ENCODE peak calls at places on chromosome 2, in seven cellular contexts. K, A, O, M, W, C and F are unnamed samples.

GRCh38 chr2:10400568-10400977 is 47.6 kb downstream of the ODC1 start:
- DNase-seq in K (no peak), A (no peak), O (no peak), M (peak), W (no peak), C (no peak), F (no peak)

GRCh38 chr2:113075600-113075999 is 7.8 kb downstream of the IL1F10 start:
- DNase-seq in K (no peak), A (no peak), O (no peak), M (no peak), W (no peak), C (no peak), F (no peak)

GRCh38 chr2:90069290-90069894 is 1377.9 kb downstream of the RPIA start:
- DNase-seq in K (peak), A (no peak), O (no peak), M (peak), W (no peak), C (peak), F (peak)

GRCh38 chr2:3211256-3211970 is 166.2 kb downstream of the EIPR1 start:
- DNase-seq in K (no peak), A (no peak), O (no peak), M (no peak), W (no peak), C (no peak), F (no peak)

GRCh38 chr2:225073198-225073597 is 30.9 kb upstream of the DOCK10 start:
- DNase-seq in K (no peak), A (no peak), O (no peak), M (no peak), W (no peak), C (no peak), F (no peak)

GRCh38 chr2:17752892-17753802 is 463 bp downstream of the SMC6 start:
- DNase-seq in K (peak), A (peak), O (no peak), M (peak), W (peak), C (no peak), F (peak)

GRCh38 chr2:18247282-18248110 is 313.0 kb downstream of the RDH14 start:
- DNase-seq in K (no peak), A (no peak), O (no peak), M (no peak), W (no peak), C (no peak), F (no peak)

GRCh38 chr2:23476786-23477185 is 91.8 kb downstream of the KLHL29 start:
- DNase-seq in K (no peak), A (no peak), O (no peak), M (no peak), W (no peak), C (no peak), F (no peak)

GRCh38 chr2:225070811-225071210 is 28.5 kb upstream of the DOCK10 start:
- DNase-seq in K (no peak), A (no peak), O (no peak), M (no peak), W (no peak), C (no peak), F (no peak)

GRCh38 chr2:207474871-207475485 is 54.8 kb upstream of the CREB1 start:
- DNase-seq in K (peak), A (no peak), O (no peak), M (no peak), W (no peak), C (peak), F (peak)

GRCh38 chr2:39805936-39806608 is 27.0 kb upstream of the THUMPD2 start:
- DNase-seq in K (peak), A (no peak), O (no peak), M (no peak), W (no peak), C (no peak), F (no peak)

GRCh38 chr2:115165529-115166109 is 723.2 kb downstream of the DPP10 start:
- DNase-seq in K (peak), A (peak), O (no peak), M (no peak), W (no peak), C (peak), F (peak)

GRCh38 chr2:203030991-203031390 is 16.3 kb downstream of the NBEAL1 start:
- DNase-seq in K (no peak), A (no peak), O (no peak), M (no peak), W (no peak), C (no peak), F (no peak)

GRCh38 chr2:208142255-208142924 is 3.6 kb downstream of the CRYGB start:
- DNase-seq in K (peak), A (no peak), O (no peak), M (no peak), W (no peak), C (no peak), F (no peak)

GRCh38 chr2:20648831-20649230 is 2.1 kb downstream of the HS1BP3 start:
- DNase-seq in K (no peak), A (no peak), O (no peak), M (no peak), W (no peak), C (no peak), F (no peak)

GRCh38 chr2:130755234-130756040 is at the start of gene AMER3:
- DNase-seq in K (no peak), A (peak), O (no peak), M (no peak), W (no peak), C (peak), F (no peak)

GRCh38 chr2:15708865-15709820 is 117.5 kb downstream of the DDX1 start:
- DNase-seq in K (no peak), A (no peak), O (no peak), M (no peak), W (no peak), C (no peak), F (no peak)

GRCh38 chr2:172512810-172513523 is 42.9 kb upstream of the PDK1 start:
- DNase-seq in K (no peak), A (no peak), O (no peak), M (no peak), W (no peak), C (no peak), F (no peak)

GRCh38 chr2:232219496-232219870 is 159.1 kb upstream of the ALPP start:
- DNase-seq in K (no peak), A (no peak), O (no peak), M (no peak), W (no peak), C (no peak), F (no peak)

GRCh38 chr2:182587831-182588230 is 128.2 kb upstream of the DNAJC10 start:
- DNase-seq in K (peak), A (no peak), O (no peak), M (no peak), W (no peak), C (no peak), F (no peak)

GRCh38 chr2:25377822-25378421 is 36.2 kb upstream of the DNMT3A start:
- DNase-seq in K (no peak), A (no peak), O (no peak), M (no peak), W (no peak), C (no peak), F (no peak)

GRCh38 chr2:181846840-181847554 is 44.5 kb upstream of the ITPRID2 start:
- DNase-seq in K (no peak), A (no peak), O (no peak), M (no peak), W (no peak), C (peak), F (no peak)